ENCODE peak calls at places on chromosome 12, in four cellular contexts. X is heart right ventricle, U is lower leg skin, B is dorsolateral prefrontal cortex. D is an unnamed sample.

GRCh38 chr12:76029982-76030377 is 1.6 kb downstream of the PHLDA1 start:
- DNase-seq in X (peak; percentile 18), U (no peak), B (no peak), D (no peak)

GRCh38 chr12:67501362-67501761 is 147.2 kb upstream of the DYRK2 start:
- DNase-seq in X (no peak), U (no peak), B (no peak), D (no peak)

GRCh38 chr12:131740626-131741025 is 29.7 kb downstream of the SFSWAP start:
- DNase-seq in X (no peak), U (no peak), B (no peak), D (no peak)

GRCh38 chr12:3770891-3771290 is 18.0 kb upstream of the CRACR2A start:
- DNase-seq in X (no peak), U (no peak), B (no peak), D (no peak)

GRCh38 chr12:89574736-89575208 is 48.9 kb upstream of the POC1B start:
- DNase-seq in X (no peak), U (no peak), B (no peak), D (no peak)

GRCh38 chr12:95118138-95118787 is 44.8 kb upstream of the NR2C1 start:
- DNase-seq in X (no peak), U (no peak), B (no peak), D (no peak)

GRCh38 chr12:72471806-72472205 is 199.6 kb downstream of the TRHDE start:
- DNase-seq in X (no peak), U (no peak), B (no peak), D (no peak)

GRCh38 chr12:68446379-68446778 is 114.2 kb upstream of the MDM1 start:
- DNase-seq in X (no peak), U (no peak), B (no peak), D (no peak)

GRCh38 chr12:2054091-2055018 is 1.6 kb downstream of the CACNA1C start:
- DNase-seq in X (no peak), U (no peak), B (no peak), D (no peak)

GRCh38 chr12:75705749-75706719 is 194.6 kb upstream of the KRR1 start:
- DNase-seq in X (peak; percentile 26), U (no peak), B (no peak), D (peak; percentile 48)

DNA sequence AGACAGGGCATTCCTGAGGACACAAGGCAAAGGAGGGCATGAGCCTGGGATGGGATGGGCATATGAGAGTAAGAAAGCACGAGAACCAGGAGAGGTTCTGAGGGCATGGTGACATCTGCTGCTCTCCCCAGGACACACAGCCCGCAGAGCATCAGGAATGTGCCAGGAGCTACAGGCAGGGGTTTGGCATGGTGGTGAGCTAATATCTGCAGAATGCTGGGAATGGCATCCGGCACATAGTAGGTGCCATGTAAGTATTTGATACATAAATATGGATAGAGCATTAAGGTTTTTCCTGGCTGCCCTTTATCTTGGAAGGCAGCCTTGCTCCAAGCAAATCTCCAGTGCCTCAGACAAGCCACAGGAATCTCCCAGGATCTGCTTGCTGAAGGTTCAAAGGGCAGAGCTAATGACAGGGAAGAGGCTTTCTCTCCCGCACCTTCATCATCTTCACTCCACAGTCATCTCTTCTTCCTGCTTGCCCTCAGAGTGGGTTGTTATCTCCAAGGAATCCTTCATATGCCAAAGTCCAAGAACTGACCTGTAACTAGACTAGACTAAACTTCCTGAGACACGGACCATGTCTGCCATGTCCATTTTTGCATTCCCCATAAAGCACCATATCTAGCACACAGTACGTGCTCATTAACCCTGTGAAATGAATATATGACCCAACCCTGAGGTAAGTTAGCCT is 62.0 kb upstream of the SCN8A start:
- DNase-seq in X (no peak), U (peak; percentile 53), B (no peak), D (no peak)
- TF ChIP-seq CTCF in X (no peak), U (no peak), B (no peak), D (no peak)

GRCh38 chr12:23043647-23044046 is 418.7 kb downstream of the ETNK1 start:
- DNase-seq in X (no peak), U (no peak), B (no peak), D (no peak)
- H3K4me3 ChIP-seq in X (no peak overlapping the region), U (no peak overlapping the region), B (no peak overlapping the region), D (no peak overlapping the region)

DNA sequence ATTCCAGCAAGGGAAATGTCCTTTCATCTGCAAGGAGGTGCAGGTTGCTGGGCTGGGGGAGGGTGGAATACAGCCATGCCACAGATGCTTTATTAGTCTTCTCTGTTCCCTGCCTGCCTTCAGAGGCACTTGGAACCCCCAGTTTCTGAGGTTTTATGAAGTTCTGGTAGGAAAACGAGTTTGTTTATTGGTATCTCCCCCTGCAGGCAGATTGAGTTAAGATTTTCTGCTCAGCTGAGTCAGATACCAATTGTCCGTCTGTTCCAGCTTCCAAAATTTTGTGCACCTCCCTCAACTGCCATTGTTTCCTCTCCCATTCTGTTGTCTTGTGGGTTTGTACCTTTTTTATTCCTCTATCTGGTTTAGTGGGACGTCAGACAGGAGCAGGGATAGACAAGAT is 155.6 kb downstream of the ETV6 start:
- DNase-seq in X (no peak), U (no peak), B (no peak), D (no peak)
- TF ChIP-seq CTCF in X (no peak), U (no peak), B (peak; percentile 36), D (no peak)

GRCh38 chr12:54984602-54985376 is at the start of gene TESPA1:
- DNase-seq in X (peak; percentile 53), U (peak; percentile 91), B (no peak), D (peak; percentile 60)
- H3K4me3 ChIP-seq in X (no peak within 1 kb of the TSS), U (no peak within 1 kb of the TSS), B (no peak within 1 kb of the TSS), D (peak within 1 kb of the TSS; percentile 10)

GRCh38 chr12:92603741-92604432 is 98.9 kb upstream of the PLEKHG7 start:
- DNase-seq in X (no peak), U (no peak), B (no peak), D (no peak)
- TF ChIP-seq CTCF in X (no peak), U (no peak), B (no peak), D (no peak)

GRCh38 chr12:11892065-11892391 is 178.7 kb upstream of the BCL2L14 start:
- DNase-seq in X (no peak), U (no peak), B (no peak), D (no peak)
- H3K4me3 ChIP-seq in X (no peak overlapping the region), U (no peak overlapping the region), B (no peak overlapping the region), D (no peak overlapping the region)

DNA sequence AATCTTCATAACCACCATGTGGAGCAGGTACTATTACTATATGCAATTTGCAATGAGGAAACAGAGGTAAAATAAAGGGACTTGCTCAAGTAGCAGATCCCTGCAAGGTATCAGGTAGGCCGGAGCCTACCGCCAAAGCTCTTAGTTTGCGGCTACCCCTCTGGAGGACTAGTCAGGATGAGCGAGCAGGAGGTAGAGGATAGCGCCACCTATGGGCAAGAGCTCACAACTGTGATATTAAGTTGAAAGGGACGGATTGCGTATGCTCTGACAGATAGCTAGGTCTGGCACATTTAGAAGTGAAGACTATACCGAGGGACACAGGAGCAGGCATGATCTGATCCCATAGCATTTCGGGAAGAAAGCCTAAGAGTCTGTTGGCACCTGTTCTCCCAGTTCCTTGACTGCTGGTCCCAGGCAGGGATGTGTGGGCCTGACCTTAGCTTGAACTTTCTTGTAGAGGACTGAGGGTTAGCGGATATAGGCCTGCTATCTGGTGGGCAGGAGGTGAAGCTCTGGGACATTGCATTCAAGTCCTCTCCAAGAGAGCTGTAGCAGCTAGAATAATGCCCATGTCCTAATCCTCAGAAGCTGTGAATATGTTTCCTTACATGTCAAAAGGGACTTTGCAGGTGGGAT is 48.0 kb downstream of the SLC17A8 start:
- DNase-seq in X (no peak), U (peak; percentile 43), B (no peak), D (no peak)
- TF ChIP-seq CTCF in X (no peak), U (no peak), B (peak; percentile 35), D (peak; percentile 59)

DNA sequence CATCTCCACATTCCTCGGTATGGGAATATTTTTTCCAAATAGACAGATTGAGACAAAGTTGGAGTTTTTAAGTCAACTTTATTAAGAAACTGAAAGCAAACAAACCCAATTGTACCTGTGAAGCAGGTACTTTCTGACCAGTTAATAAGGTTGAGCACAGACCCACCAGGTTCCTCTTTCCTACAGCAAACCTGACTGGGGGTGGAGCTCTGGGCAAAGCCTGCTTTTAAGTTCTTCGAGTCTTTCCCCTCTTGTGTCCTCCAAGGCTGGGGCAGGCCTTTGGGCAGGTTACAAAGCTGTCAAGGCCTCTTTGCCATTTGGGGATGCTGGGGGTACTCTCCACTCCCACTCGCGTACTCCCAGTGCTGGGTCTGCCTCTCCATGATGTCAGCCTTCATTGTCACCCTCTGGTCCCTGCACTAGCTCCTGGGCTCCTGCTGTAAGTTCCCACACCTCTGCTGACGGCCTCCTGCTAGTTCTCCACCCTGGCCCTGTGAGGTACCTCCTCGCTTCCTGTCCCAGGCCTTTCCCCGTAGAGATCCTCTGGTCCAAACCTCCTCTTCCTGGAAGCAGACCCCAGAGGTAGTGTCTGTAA is 3.2 kb downstream of the KCNH3 start:
- DNase-seq in X (no peak), U (peak; percentile 83), B (no peak), D (no peak)
- H3K4me3 ChIP-seq in X (no peak overlapping the region), U (no peak overlapping the region), B (no peak overlapping the region), D (no peak overlapping the region)

GRCh38 chr12:32149489-32149888 is 42.8 kb downstream of the BICD1 start:
- DNase-seq in X (no peak), U (no peak), B (no peak), D (no peak)

GRCh38 chr12:32148372-32148771 is 41.7 kb downstream of the BICD1 start:
- DNase-seq in X (no peak), U (no peak), B (no peak), D (no peak)

GRCh38 chr12:32155041-32155440 is 48.4 kb downstream of the BICD1 start:
- DNase-seq in X (no peak), U (no peak), B (no peak), D (no peak)

GRCh38 chr12:32151081-32151480 is 44.4 kb downstream of the BICD1 start:
- DNase-seq in X (no peak), U (no peak), B (no peak), D (no peak)

GRCh38 chr12:32151552-32151951 is 44.9 kb downstream of the BICD1 start:
- DNase-seq in X (no peak), U (no peak), B (no peak), D (no peak)
- TF ChIP-seq CTCF in X (no peak), U (no peak), B (no peak), D (no peak)

D was measured in left ventricle myocardium inferior.